ENCODE peak calls at places on chromosome 2, in four cellular contexts. G, R, Y and Q are unnamed samples.

GRCh38 chr2:64049633-64050220 is 30.5 kb upstream of the VPS54 start:
- DNase-seq in Y (peak; percentile 35), R (peak; percentile 61), G (no peak), Q (peak; percentile 56)

GRCh38 chr2:194698012-194698411 is 959.0 kb upstream of the SLC39A10 start:
- DNase-seq in Y (no peak), G (no peak), R (no peak), Q (no peak)

GRCh38 chr2:58939388-58939787 is 698.3 kb upstream of the FANCL start:
- DNase-seq in R (no peak), Y (no peak), G (peak; percentile 5), Q (no peak)

GRCh38 chr2:120599656-120600055 is 136.0 kb upstream of the GLI2 start:
- DNase-seq in Y (no peak), G (no peak), R (no peak), Q (no peak)

GRCh38 chr2:64311191-64311910 is 142.6 kb upstream of the LGALSL start:
- DNase-seq in G (no peak), R (no peak), Y (no peak), Q (no peak)

GRCh38 chr2:67108231-67108630 is 288.9 kb upstream of the ETAA1 start:
- DNase-seq in Y (no peak), R (no peak), G (no peak), Q (no peak)

GRCh38 chr2:238106698-238107524 is 6.8 kb downstream of the ESPNL start:
- DNase-seq in Y (no peak), G (no peak), R (peak; percentile 53), Q (no peak)

GRCh38 chr2:239456940-239457339 is 56.1 kb upstream of the HDAC4 start:
- DNase-seq in R (no peak), G (no peak), Y (no peak), Q (no peak)